ENCODE peak calls at places on chromosomes 11 and 22, in six cellular contexts. One of them, this sample, is unnamed.

GRCh38 chr22:30861131-30861530 is 107.4 kb downstream of the MORC2 start:
- DNase-seq in DMS 273 treated with DMSO at 0.1 percent for 48 hours: no peak
- DNase-seq in AG08396: peak; percentile 1
- DNase-seq in esophagus squamous epithelium: no peak
- DNase-seq in astrocyte of the spinal cord: no peak
- DNase-seq in Daoy: no peak
- DNase-seq in this sample: no peak

GRCh38 chr22:42461511-42461910 is 29.3 kb upstream of the NFAM1 start:
- DNase-seq in DMS 273 treated with DMSO at 0.1 percent for 48 hours: no peak
- DNase-seq in AG08396: no peak
- DNase-seq in esophagus squamous epithelium: no peak
- DNase-seq in astrocyte of the spinal cord: no peak
- DNase-seq in Daoy: no peak
- DNase-seq in this sample: no peak

GRCh38 chr11:80651004-80651403 is 1210.2 kb upstream of the TENM4 start:
- DNase-seq in DMS 273 treated with DMSO at 0.1 percent for 48 hours: no peak
- DNase-seq in AG08396: no peak
- DNase-seq in esophagus squamous epithelium: no peak
- DNase-seq in astrocyte of the spinal cord: no peak
- DNase-seq in Daoy: no peak
- DNase-seq in this sample: no peak

GRCh38 chr22:38454361-38455062 is 487 bp downstream of the KCNJ4 start:
- DNase-seq in DMS 273 treated with DMSO at 0.1 percent for 48 hours: no peak
- DNase-seq in AG08396: no peak
- DNase-seq in esophagus squamous epithelium: no peak
- DNase-seq in astrocyte of the spinal cord: no peak
- DNase-seq in Daoy: no peak
- DNase-seq in this sample: no peak

GRCh38 chr11:83766932-83767331 is 480.8 kb upstream of the CCDC90B start:
- DNase-seq in DMS 273 treated with DMSO at 0.1 percent for 48 hours: no peak
- DNase-seq in AG08396: no peak
- DNase-seq in esophagus squamous epithelium: no peak
- DNase-seq in astrocyte of the spinal cord: no peak
- DNase-seq in Daoy: no peak
- DNase-seq in this sample: no peak

GRCh38 chr22:34243023-34243422 is 322.7 kb upstream of the LARGE1 start:
- DNase-seq in DMS 273 treated with DMSO at 0.1 percent for 48 hours: no peak
- DNase-seq in AG08396: no peak
- DNase-seq in esophagus squamous epithelium: no peak
- DNase-seq in astrocyte of the spinal cord: no peak
- DNase-seq in Daoy: no peak
- DNase-seq in this sample: no peak

GRCh38 chr11:46309669-46310288 is 32.3 kb downstream of the CREB3L1 start:
- DNase-seq in DMS 273 treated with DMSO at 0.1 percent for 48 hours: no peak
- DNase-seq in AG08396: no peak
- DNase-seq in esophagus squamous epithelium: no peak
- DNase-seq in astrocyte of the spinal cord: no peak
- DNase-seq in Daoy: no peak
- DNase-seq in this sample: peak; percentile 57

GRCh38 chr22:49929553-49929979 is 11.1 kb downstream of the CRELD2 start:
- DNase-seq in DMS 273 treated with DMSO at 0.1 percent for 48 hours: no peak
- DNase-seq in AG08396: peak; percentile 92
- DNase-seq in esophagus squamous epithelium: no peak
- DNase-seq in astrocyte of the spinal cord: no peak
- DNase-seq in Daoy: peak; percentile 67
- DNase-seq in this sample: no peak

GRCh38 chr22:40004836-40005235 is 10.1 kb downstream of the FAM83F start:
- DNase-seq in DMS 273 treated with DMSO at 0.1 percent for 48 hours: no peak
- DNase-seq in AG08396: no peak
- DNase-seq in esophagus squamous epithelium: no peak
- DNase-seq in astrocyte of the spinal cord: no peak
- DNase-seq in Daoy: no peak
- DNase-seq in this sample: no peak

GRCh38 chr22:42889290-42889689 is 32.2 kb upstream of the ARFGAP3 start:
- DNase-seq in DMS 273 treated with DMSO at 0.1 percent for 48 hours: no peak
- DNase-seq in AG08396: no peak
- DNase-seq in esophagus squamous epithelium: no peak
- DNase-seq in astrocyte of the spinal cord: no peak
- DNase-seq in Daoy: no peak
- DNase-seq in this sample: no peak

GRCh38 chr11:133576351-133576750 is 44.0 kb upstream of the OPCML start:
- DNase-seq in DMS 273 treated with DMSO at 0.1 percent for 48 hours: no peak
- DNase-seq in AG08396: no peak
- DNase-seq in esophagus squamous epithelium: no peak
- DNase-seq in astrocyte of the spinal cord: no peak
- DNase-seq in Daoy: peak; percentile 82
- DNase-seq in this sample: peak; percentile 10

GRCh38 chr11:132523929-132524328 is 1008.4 kb downstream of the OPCML start:
- DNase-seq in DMS 273 treated with DMSO at 0.1 percent for 48 hours: no peak
- DNase-seq in AG08396: no peak
- DNase-seq in esophagus squamous epithelium: no peak
- DNase-seq in astrocyte of the spinal cord: no peak
- DNase-seq in Daoy: no peak
- DNase-seq in this sample: no peak

GRCh38 chr11:100878474-100878873 is 191.4 kb downstream of the ARHGAP42 start:
- DNase-seq in DMS 273 treated with DMSO at 0.1 percent for 48 hours: no peak
- DNase-seq in AG08396: no peak
- DNase-seq in esophagus squamous epithelium: no peak
- DNase-seq in astrocyte of the spinal cord: peak; percentile 79
- DNase-seq in Daoy: peak; percentile 51
- DNase-seq in this sample: no peak

GRCh38 chr11:47905358-47906059 is 57.4 kb upstream of the NUP160 start:
- DNase-seq in DMS 273 treated with DMSO at 0.1 percent for 48 hours: peak; percentile 21
- DNase-seq in AG08396: no peak
- DNase-seq in esophagus squamous epithelium: no peak
- DNase-seq in astrocyte of the spinal cord: peak; percentile 26
- DNase-seq in Daoy: peak; percentile 73
- DNase-seq in this sample: no peak

GRCh38 chr11:12845739-12846358 is 163.3 kb upstream of the RASSF10 start:
- DNase-seq in DMS 273 treated with DMSO at 0.1 percent for 48 hours: peak; percentile 75
- DNase-seq in AG08396: peak; percentile 25
- DNase-seq in esophagus squamous epithelium: no peak
- DNase-seq in astrocyte of the spinal cord: peak; percentile 73
- DNase-seq in Daoy: peak; percentile 17
- DNase-seq in this sample: peak; percentile 20

GRCh38 chr22:21959274-21960074 is 6.8 kb upstream of the PPM1F start:
- DNase-seq in DMS 273 treated with DMSO at 0.1 percent for 48 hours: no peak
- DNase-seq in AG08396: no peak
- DNase-seq in esophagus squamous epithelium: no peak
- DNase-seq in astrocyte of the spinal cord: no peak
- DNase-seq in Daoy: no peak
- DNase-seq in this sample: no peak

GRCh38 chr22:36486619-36487384 is 5.4 kb upstream of the TXN2 start:
- DNase-seq in DMS 273 treated with DMSO at 0.1 percent for 48 hours: no peak
- DNase-seq in AG08396: no peak
- DNase-seq in esophagus squamous epithelium: no peak
- DNase-seq in astrocyte of the spinal cord: peak; percentile 50
- DNase-seq in Daoy: peak; percentile 65
- DNase-seq in this sample: no peak

GRCh38 chr22:19515654-19516377 is 8.4 kb downstream of the CLDN5 start:
- DNase-seq in DMS 273 treated with DMSO at 0.1 percent for 48 hours: no peak
- DNase-seq in AG08396: no peak
- DNase-seq in esophagus squamous epithelium: no peak
- DNase-seq in astrocyte of the spinal cord: no peak
- DNase-seq in Daoy: no peak
- DNase-seq in this sample: no peak